ENCODE peak calls at places on chromosomes 12 and 14, in eight cellular contexts. R is A549, W is keratinocyte, A is pancreas, Z is GM23338, L is left lung, B is coronary artery, F is right lobe of liver. H is an unnamed sample.

GRCh38 chr12:1919284-1919683 is 832 bp upstream of the CACNA2D4 start:
- DNase-seq in R (no peak), W (no peak), B (no peak), F (no peak), A (peak; percentile 4), Z (no peak), L (no peak), H (no peak)

GRCh38 chr14:25006961-25007795 is 42.8 kb downstream of the STXBP6 start:
- DNase-seq in Z (no peak), L (no peak), W (peak; percentile 71), R (peak; percentile 72), B (no peak), A (peak; percentile 23), F (no peak), H (peak; percentile 92)

GRCh38 chr12:66423290-66423689 is 121.0 kb downstream of the HELB start:
- DNase-seq in W (no peak), F (no peak), R (no peak), A (no peak), Z (peak; percentile 39), L (no peak), B (no peak), H (no peak)

GRCh38 chr12:114221136-114221838 is 184.7 kb downstream of the TBX5 start:
- DNase-seq in W (no peak), B (no peak), L (no peak), A (no peak), R (no peak), F (no peak), Z (no peak), H (peak; percentile 21)

GRCh38 chr12:79454338-79454777 is 236.4 kb downstream of the PAWR start:
- DNase-seq in B (no peak), Z (no peak), L (no peak), R (no peak), W (no peak), F (no peak), A (no peak), H (peak; percentile 36)

GRCh38 chr14:75249251-75249957 is 29.2 kb upstream of the FOS start:
- DNase-seq in B (no peak), A (peak; percentile 41), L (no peak), Z (peak; percentile 61), F (no peak), W (no peak), R (no peak), H (no peak)

GRCh38 chr12:53005215-53005985 is 856 bp upstream of the EIF4B start:
- DNase-seq in L (no peak), A (peak; percentile 50), B (peak; percentile 76), W (no peak), R (peak; percentile 33), F (no peak), Z (peak; percentile 34), H (peak; percentile 18)

GRCh38 chr12:5882511-5883185 is 62.4 kb downstream of the ANO2 start:
- DNase-seq in W (no peak), L (no peak), A (no peak), R (no peak), Z (no peak), F (no peak), B (no peak), H (no peak)

GRCh38 chr12:6418796-6419195 is 26.0 kb upstream of the CD27 start:
- DNase-seq in F (no peak), R (no peak), B (no peak), W (no peak), A (no peak), L (no peak), Z (no peak), H (no peak)

GRCh38 chr12:119176267-119177055 is 2.3 kb upstream of the HSPB8 start:
- DNase-seq in Z (peak; percentile 45), W (peak; percentile 45), A (peak; percentile 46), L (peak; percentile 85), R (peak; percentile 78), B (peak; percentile 98), F (no peak), H (peak; percentile 91)

GRCh38 chr14:33539918-33540357 is 410.9 kb downstream of the EGLN3 start:
- DNase-seq in R (no peak), A (no peak), W (no peak), L (no peak), Z (no peak), F (no peak), B (no peak), H (peak; percentile 16)

GRCh38 chr12:2693204-2693860 is 101.4 kb upstream of the FKBP4 start:
- DNase-seq in W (no peak), Z (peak; percentile 71), A (no peak), R (no peak), B (no peak), F (no peak), L (no peak), H (no peak)

GRCh38 chr14:89924224-89924623 is 30.3 kb downstream of the EFCAB11 start:
- DNase-seq in L (no peak), Z (no peak), B (no peak), W (no peak), R (no peak), F (peak; percentile 73), A (no peak), H (no peak)

GRCh38 chr14:99936056-99936455 is 129.2 kb upstream of the EVL start:
- DNase-seq in R (no peak), W (no peak), Z (no peak), B (no peak), L (no peak), F (no peak), A (no peak), H (peak; percentile 25)

GRCh38 chr12:116259800-116260589 is 17.5 kb downstream of the MED13L start:
- DNase-seq in W (no peak), L (no peak), B (no peak), F (no peak), R (no peak), A (no peak), Z (no peak), H (no peak)

GRCh38 chr14:77498984-77499527 is 440 bp upstream of the ISM2 start:
- DNase-seq in R (no peak), L (peak; percentile 77), Z (peak; percentile 62), B (no peak), F (no peak), W (no peak), A (no peak), H (no peak)

GRCh38 chr14:102554835-102555819 is 37.3 kb upstream of the RCOR1 start:
- DNase-seq in B (no peak), A (peak; percentile 40), F (no peak), W (no peak), Z (peak; percentile 95), L (peak; percentile 89), R (no peak), H (peak; percentile 22)

GRCh38 chr12:21989819-21990412 is 48.7 kb upstream of the ABCC9 start:
- DNase-seq in W (no peak), R (peak; percentile 39), L (no peak), A (no peak), Z (peak; percentile 25), F (no peak), B (no peak), H (peak; percentile 65)

GRCh38 chr12:10033783-10034381 is 3.4 kb downstream of the CLEC9A start:
- DNase-seq in W (no peak), L (no peak), B (no peak), Z (peak; percentile 30), A (no peak), F (no peak), R (no peak), H (peak; percentile 37)
- TF ChIP-seq CTCF in W (no peak), L (peak; percentile 46), B (peak; percentile 28), Z (no peak), A (no peak), F (peak; percentile 64), R (peak; percentile 62), H (peak; percentile 37)

DNA sequence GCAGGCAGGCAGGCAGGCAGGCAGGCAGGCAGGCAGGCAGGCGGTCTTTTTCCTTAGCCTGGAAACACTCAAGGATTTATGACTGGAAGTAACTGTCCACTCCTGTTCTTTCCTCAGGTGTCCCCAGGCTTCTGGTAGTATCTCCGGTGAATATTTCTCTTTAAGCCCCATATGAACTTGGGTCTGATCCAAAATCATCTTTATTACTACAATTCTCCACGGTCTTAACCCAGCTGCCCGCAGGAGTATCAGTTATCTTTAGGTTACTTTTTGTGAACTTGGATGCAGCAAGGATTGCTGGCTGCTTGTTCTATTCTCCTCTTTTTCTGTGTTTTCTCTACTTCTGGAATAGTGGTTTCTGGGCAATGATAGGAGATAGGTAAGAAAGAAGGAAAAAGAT is 3.3 kb downstream of the CSRNP2 start:
- DNase-seq in W (no peak), F (no peak), Z (no peak), A (no peak), B (no peak), L (no peak), R (no peak), H (no peak)
- H3K4me3 ChIP-seq in W (no peak overlapping the region), F (no peak overlapping the region), Z (no peak overlapping the region), A (no peak overlapping the region), B (no peak overlapping the region), L (no peak overlapping the region), R (no peak overlapping the region), H (no peak overlapping the region)

DNA sequence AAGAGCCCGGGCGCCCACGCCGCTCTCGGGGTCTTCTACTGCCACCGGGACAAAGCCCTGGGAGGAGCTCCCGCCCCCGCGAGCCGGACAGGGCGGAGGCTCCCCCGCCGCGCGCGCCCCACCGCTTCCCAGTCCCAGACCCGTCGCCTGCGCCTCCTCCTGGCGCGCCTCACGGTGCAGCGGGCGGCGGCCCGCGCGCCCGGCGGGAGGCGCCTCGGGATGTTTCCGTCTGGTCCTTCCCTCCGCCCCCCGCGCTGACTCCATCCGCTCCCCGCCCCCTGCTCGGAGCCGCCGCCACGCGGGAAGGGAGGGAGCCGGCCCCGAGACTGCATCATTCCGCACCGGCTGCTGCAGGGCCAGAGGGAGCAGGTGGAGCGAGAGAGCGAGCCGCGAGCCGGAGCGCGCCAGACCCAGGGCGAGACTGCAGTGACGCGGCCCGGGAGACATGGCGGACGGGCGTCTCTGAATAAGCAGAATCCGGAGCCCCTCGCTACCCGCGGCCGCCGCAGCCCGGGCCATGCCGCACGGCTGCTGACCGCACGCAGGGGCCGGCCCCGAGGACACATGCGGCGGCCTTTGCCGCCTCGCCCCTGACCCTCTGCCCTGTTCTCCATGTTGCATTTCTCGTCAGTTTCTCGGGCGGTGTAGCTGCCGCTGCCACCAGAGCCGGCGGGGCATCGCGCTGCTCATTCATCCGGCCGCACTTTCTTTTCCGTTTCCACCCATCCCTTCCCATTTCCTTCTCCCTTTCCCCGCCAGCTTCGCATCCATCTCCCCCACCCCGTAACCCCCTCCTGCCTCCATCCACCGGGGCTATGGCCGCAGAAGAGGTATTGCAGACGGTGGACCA is at the start of gene BICD1:
- DNase-seq in B (peak; percentile 95), R (peak; percentile 89), F (peak; percentile 79), L (peak; percentile 96), A (peak; percentile 84), W (no peak), Z (peak; percentile 93), H (peak; percentile 89)
- TF ChIP-seq CTCF in B (peak; percentile 18), R (peak; percentile 57), F (no peak), L (peak; percentile 27), A (no peak), W (no peak), Z (peak; percentile 40), H (no peak)

GRCh38 chr12:57130941-57131340 is 2.7 kb downstream of the LRP1 start:
- DNase-seq in L (no peak), B (no peak), A (no peak), Z (no peak), R (no peak), W (no peak), F (peak; percentile 80), H (no peak)
- H3K4me3 ChIP-seq in L (no peak overlapping the region), B (peak overlapping the region; percentile 81), A (no peak overlapping the region), Z (peak overlapping the region; percentile 98), R (no peak overlapping the region), W (no peak overlapping the region), F (peak overlapping the region; percentile 88), H (peak overlapping the region; percentile 87)

GRCh38 chr12:71754461-71755145 is at the start of gene RAB21:
- DNase-seq in W (peak; percentile 62), B (peak; percentile 99), F (peak; percentile 99), L (peak; percentile 100), Z (peak; percentile 99), A (peak; percentile 97), R (peak; percentile 98), H (peak; percentile 98)
- TF ChIP-seq CTCF in W (no peak), B (no peak), F (peak; percentile 12), L (no peak), Z (peak; percentile 3), A (peak; percentile 34), R (no peak), H (peak; percentile 32)